ENCODE peak calls at places on chromosomes 12 and 14, in eight cellular contexts. K is testis, U is osteoblast, Q is H9, A is aorta, N is substantia nigra, P is RWPE1, C is neural progenitor cell. L is an unnamed sample.

GRCh38 chr14:103259184-103259583 is 74.9 kb upstream of the EIF5 start:
- DNase-seq in K (no peak), A (no peak), P (no peak), U (peak), N (no peak), C (no peak), Q (no peak), L (peak)

GRCh38 chr12:114668151-114668891 is 15.7 kb downstream of the TBX3 start:
- DNase-seq in U (peak), K (peak), Q (peak), P (peak), C (peak), N (peak), A (peak), L (peak)

GRCh38 chr12:84779169-84779568 is 133.4 kb downstream of the SLC6A15 start:
- DNase-seq in U (no peak), N (no peak), Q (no peak), K (no peak), C (no peak), A (no peak), P (no peak), L (no peak)

GRCh38 chr14:81221579-81222102 is 882 bp upstream of the GTF2A1 start:
- DNase-seq in N (no peak), U (no peak), Q (no peak), C (no peak), A (no peak), K (no peak), P (no peak), L (no peak)

GRCh38 chr12:43749016-43749415 is 9.6 kb downstream of the PUS7L start:
- DNase-seq in Q (no peak), N (no peak), K (no peak), A (no peak), C (no peak), P (no peak), U (no peak), L (no peak)

GRCh38 chr12:89087149-89087834 is 265.0 kb downstream of the DUSP6 start:
- DNase-seq in N (no peak), C (no peak), P (no peak), U (no peak), A (no peak), Q (no peak), K (no peak), L (no peak)

GRCh38 chr14:21631084-21631483 is 3.7 kb downstream of the OR10G2 start:
- DNase-seq in N (no peak), K (no peak), C (no peak), P (no peak), Q (no peak), U (no peak), A (no peak), L (no peak)

GRCh38 chr12:103791350-103791920 is 49.6 kb downstream of the NT5DC3 start:
- DNase-seq in A (no peak), Q (no peak), K (no peak), P (no peak), U (no peak), C (no peak), N (no peak), L (no peak)

GRCh38 chr12:45619736-45620135 is 109.8 kb upstream of the ARID2 start:
- DNase-seq in A (no peak), P (no peak), K (no peak), Q (no peak), N (no peak), C (no peak), U (peak), L (no peak)

GRCh38 chr14:101222362-101223090 is 319.0 kb upstream of the RTL1 start:
- DNase-seq in A (no peak), Q (peak), P (no peak), N (no peak), C (peak), U (no peak), K (no peak), L (no peak)

GRCh38 chr12:57488397-57489156 is 709 bp downstream of the MARS1 start:
- DNase-seq in A (no peak), P (no peak), C (peak), N (no peak), K (no peak), U (no peak), Q (no peak), L (no peak)

GRCh38 chr12:30795660-30796507 is 41.1 kb upstream of the CAPRIN2 start:
- DNase-seq in Q (peak), N (no peak), P (peak), A (peak), U (peak), K (peak), C (peak), L (peak)

GRCh38 chr14:43503508-43503907 is 1003.6 kb downstream of the FSCB start:
- DNase-seq in A (no peak), U (no peak), C (no peak), Q (no peak), K (no peak), P (no peak), N (no peak), L (no peak)

GRCh38 chr12:103852498-103852992 is 11.5 kb upstream of the NT5DC3 start:
- DNase-seq in U (no peak), C (no peak), N (no peak), P (no peak), K (no peak), Q (no peak), A (no peak), L (no peak)

GRCh38 chr12:130017571-130018449 is 114.0 kb upstream of the TMEM132D start:
- DNase-seq in C (peak), N (peak), Q (no peak), P (peak), U (no peak), A (no peak), K (peak), L (no peak)

GRCh38 chr12:45299132-45299692 is 83.3 kb downstream of the ANO6 start:
- DNase-seq in P (peak), C (no peak), Q (no peak), K (no peak), N (no peak), U (no peak), A (peak), L (no peak)

GRCh38 chr14:75279739-75280447 is 1.3 kb downstream of the FOS start:
- DNase-seq in N (peak), K (peak), P (no peak), Q (peak), C (peak), U (no peak), A (peak), L (peak)

GRCh38 chr14:41476526-41476925 is 130.2 kb upstream of the LRFN5 start:
- DNase-seq in Q (no peak), U (no peak), K (no peak), N (no peak), A (no peak), C (no peak), P (no peak), L (no peak)

GRCh38 chr14:35352274-35353233 is 52.0 kb downstream of the NFKBIA start:
- DNase-seq in Q (no peak), C (no peak), K (peak), A (no peak), U (no peak), N (no peak), P (no peak), L (no peak)

GRCh38 chr12:39275846-39276245 is 167.1 kb downstream of the KIF21A start:
- DNase-seq in N (no peak), C (no peak), U (no peak), A (no peak), K (no peak), P (no peak), Q (no peak), L (no peak)

GRCh38 chr12:52740591-52740990 is 36.6 kb downstream of the KRT76 start:
- DNase-seq in K (no peak), Q (no peak), P (no peak), N (no peak), A (no peak), C (no peak), U (no peak), L (no peak)

GRCh38 chr12:68158427-68158826 is 1.1 kb downstream of the IFNG start:
- DNase-seq in Q (no peak), C (peak), K (no peak), N (no peak), U (no peak), A (no peak), P (peak), L (no peak)

GRCh38 chr12:93041416-93041815 is 112.3 kb upstream of the EEA1 start:
- DNase-seq in N (no peak), A (no peak), P (no peak), C (no peak), U (no peak), K (no peak), Q (no peak), L (no peak)

GRCh38 chr12:89782807-89783206 is 74.2 kb upstream of the ATP2B1 start:
- DNase-seq in P (no peak), A (no peak), U (no peak), C (no peak), N (no peak), K (no peak), Q (no peak), L (no peak)

GRCh38 chr14:37585971-37586759 is 8.9 kb downstream of the FOXA1 start:
- DNase-seq in K (no peak), C (peak), U (peak), A (no peak), P (no peak), Q (no peak), N (no peak), L (no peak)

GRCh38 chr12:120640840-120641833 is 711 bp downstream of the CABP1 start:
- DNase-seq in Q (peak), N (no peak), P (peak), C (peak), K (peak), U (peak), A (peak), L (no peak)

GRCh38 chr12:121238604-121239334 is 28.8 kb downstream of the P2RX4 start:
- DNase-seq in N (no peak), P (no peak), K (no peak), U (peak), C (peak), Q (peak), A (no peak), L (no peak)

GRCh38 chr14:72970058-72970630 is 43.9 kb downstream of the DCAF4 start:
- DNase-seq in A (no peak), N (peak), Q (no peak), C (no peak), U (no peak), K (no peak), P (no peak), L (no peak)
- H3K27ac ChIP-seq in A (no peak), N (no peak), Q (no peak), C (no peak), U (no peak), K (no peak), P (no peak), L (no peak)

GRCh38 chr12:53985358-53985899 is 483 bp downstream of the HOXC10 start:
- DNase-seq in Q (peak), K (no peak), P (no peak), U (peak), C (no peak), A (no peak), N (no peak), L (no peak)

GRCh38 chr12:53985900-53986685 is 1.1 kb downstream of the HOXC10 start:
- DNase-seq in U (peak), P (no peak), Q (peak), K (no peak), N (no peak), A (no peak), C (no peak), L (no peak)

GRCh38 chr12:53986686-53987180 is 1.8 kb downstream of the HOXC10 start:
- DNase-seq in A (no peak), C (no peak), Q (no peak), P (no peak), K (no peak), N (no peak), U (peak), L (no peak)

GRCh38 chr12:53983580-53984572 is 1.1 kb upstream of the HOXC10 start:
- DNase-seq in N (no peak), K (no peak), U (no peak), P (no peak), A (no peak), C (no peak), Q (no peak), L (no peak)

DNA sequence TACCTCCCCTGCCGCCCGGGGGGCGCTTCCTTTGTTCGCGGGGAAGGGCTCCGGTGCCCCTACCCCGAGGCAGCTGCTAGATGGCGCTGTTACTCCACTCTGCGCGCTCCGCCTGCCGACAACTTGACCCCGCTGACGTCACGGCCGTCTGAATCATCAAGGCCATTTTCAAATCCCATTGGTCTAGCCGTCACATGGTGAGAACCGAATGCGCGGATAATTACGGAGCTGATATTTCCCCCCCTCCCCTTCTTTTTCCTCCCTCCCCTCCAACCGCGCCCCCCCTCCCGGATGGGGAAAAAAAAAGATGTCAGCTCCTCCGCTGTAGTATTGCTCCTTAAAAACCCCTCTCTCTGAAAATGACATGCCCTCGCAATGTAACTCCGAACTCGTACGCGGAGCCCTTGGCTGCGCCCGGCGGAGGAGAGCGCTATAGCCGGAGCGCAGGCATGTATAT is at the start of gene HOXC10:
- DNase-seq in K (peak), Q (peak), C (peak), U (peak), N (peak), A (peak), P (peak), L (peak)
- H3K27ac ChIP-seq in K (no peak), Q (no peak), C (no peak), U (peak), N (no peak), A (no peak), P (no peak), L (no peak)

GRCh38 chr12:112987561-112987960 is 9.2 kb downstream of the OAS2 start:
- DNase-seq in P (no peak), Q (no peak), N (no peak), C (no peak), A (no peak), K (no peak), U (no peak), L (no peak)
- H3K27ac ChIP-seq in P (no peak), Q (no peak), N (no peak), C (no peak), A (no peak), K (no peak), U (no peak), L (no peak)

GRCh38 chr14:105168496-105168978 is at the start of gene JAG2:
- DNase-seq in P (peak), N (peak), C (peak), Q (peak), K (peak), U (no peak), A (no peak), L (no peak)
- H3K27ac ChIP-seq in P (peak), N (no peak), C (no peak), Q (no peak), K (no peak), U (no peak), A (no peak), L (peak)

GRCh38 chr12:124564232-124564958 is 3.0 kb downstream of the NCOR2 start:
- DNase-seq in U (peak), N (peak), P (no peak), K (no peak), C (peak), Q (no peak), A (no peak), L (no peak)
- H3K27ac ChIP-seq in U (no peak), N (peak), P (peak), K (peak), C (no peak), Q (no peak), A (no peak), L (no peak)

L was measured in RWPE2.